ENCODE peak calls at places on chromosomes 4 and X, in five cellular contexts. Z is aorta; P is activated gamma-delta T cell; Y is stimulated activated CD8-positive, alpha-beta memory T cell treated with anti-CD3 and anti-CD28 coated beads, Interleukin-4, amount 100 ng/mL, for 48 hours; M is AG08395. T is an unnamed sample.

GRCh38 chr4:125283702-125284279 is 31.0 kb upstream of the FAT4 start:
- DNase-seq in Z (no peak), P (no peak), Y (no peak), M (peak; percentile 33), T (no peak)

GRCh38 chr4:85762204-85762884 is 287.4 kb downstream of the ARHGAP24 start:
- DNase-seq in Z (no peak), P (no peak), Y (no peak), M (peak; percentile 64), T (no peak)

GRCh38 chrX:136780241-136780640 is 491 bp downstream of the ARHGEF6 start:
- DNase-seq in Z (no peak), P (no peak), Y (no peak), M (no peak), T (no peak)

GRCh38 chr4:182416101-182416500 is 172.9 kb downstream of the TENM3 start:
- DNase-seq in Z (no peak), P (no peak), Y (no peak), M (no peak), T (no peak)

GRCh38 chr4:165767671-165768070 is 105.4 kb upstream of the TLL1 start:
- DNase-seq in Z (no peak), P (no peak), Y (no peak), M (no peak), T (no peak)

GRCh38 chrX:153400146-153401132 is 711 bp downstream of the PNMA6E start:
- DNase-seq in Z (no peak), P (no peak), Y (peak; percentile 79), M (peak; percentile 28), T (no peak)

GRCh38 chr4:56752985-56753384 is 68.5 kb downstream of the SPINK2 start:
- DNase-seq in Z (no peak), P (no peak), Y (no peak), M (no peak), T (no peak)

GRCh38 chrX:153775293-153775595 is 5.6 kb upstream of the SRPK3 start:
- DNase-seq in Z (peak; percentile 39), P (no peak), Y (no peak), M (no peak), T (peak; percentile 46)

GRCh38 chrX:53239474-53239873 is 14.5 kb upstream of the KDM5C start:
- DNase-seq in Z (no peak), P (no peak), Y (peak; percentile 62), M (no peak), T (no peak)

GRCh38 chrX:19410259-19410658 is 66.5 kb downstream of the PDHA1 start:
- DNase-seq in Z (no peak), P (no peak), Y (no peak), M (no peak), T (no peak)

GRCh38 chrX:154353172-154353843 is 21.1 kb downstream of the FLNA start:
- DNase-seq in Z (no peak), P (no peak), Y (no peak), M (no peak), T (no peak)

GRCh38 chr4:52358855-52359254 is 300.2 kb downstream of the USP46 start:
- DNase-seq in Z (no peak), P (no peak), Y (no peak), M (no peak), T (no peak)

GRCh38 chr4:183504930-183505555 is at the start of gene ING2:
- DNase-seq in Z (no peak), P (peak; percentile 90), Y (peak; percentile 67), M (peak; percentile 79), T (peak; percentile 60)

GRCh38 chr4:3677671-3678070 is 88.5 kb upstream of the ADRA2C start:
- DNase-seq in Z (no peak), P (no peak), Y (no peak), M (no peak), T (no peak)

GRCh38 chrX:7163146-7163677 is 15.3 kb upstream of the PUDP start:
- DNase-seq in Z (no peak), P (no peak), Y (no peak), M (no peak), T (no peak)

GRCh38 chr4:150342945-150343344 is 239.0 kb upstream of the MAB21L2 start:
- DNase-seq in Z (peak; percentile 47), P (no peak), Y (no peak), M (no peak), T (peak; percentile 80)

GRCh38 chrX:95760356-95760755 is 924.3 kb upstream of the DIAPH2 start:
- DNase-seq in Z (no peak), P (no peak), Y (no peak), M (no peak), T (no peak)

GRCh38 chr4:189117426-189117825 is 823.2 kb upstream of the FRG1 start:
- DNase-seq in Z (no peak), P (no peak), Y (no peak), M (no peak), T (no peak)

GRCh38 chrX:112630187-112630586 is 49.6 kb downstream of the LHFPL1 start:
- DNase-seq in Z (no peak), P (no peak), Y (no peak), M (peak; percentile 43), T (no peak)

GRCh38 chr4:121256346-121256745 is 92.2 kb upstream of the TNIP3 start:
- DNase-seq in Z (no peak), P (no peak), Y (peak; percentile 53), M (peak; percentile 89), T (no peak)

GRCh38 chrX:3176439-3176820 is 135.2 kb downstream of the ARSF start:
- DNase-seq in Z (no peak), P (no peak), Y (no peak), M (peak; percentile 47), T (no peak)

GRCh38 chr4:7366180-7366957 is 68.4 kb downstream of the PSAPL1 start:
- DNase-seq in Z (no peak), P (no peak), Y (no peak), M (no peak), T (no peak)

GRCh38 chr4:101615652-101616051 is 174.9 kb upstream of the BANK1 start:
- DNase-seq in Z (no peak), P (no peak), Y (no peak), M (no peak), T (no peak)

GRCh38 chrX:50988649-50989048 is 78.1 kb downstream of the BMP15 start:
- DNase-seq in Z (no peak), P (no peak), Y (no peak), M (peak; percentile 50), T (no peak)

GRCh38 chrX:68307767-68308166 is 125.5 kb downstream of the OPHN1 start:
- DNase-seq in Z (no peak), P (no peak), Y (no peak), M (peak; percentile 34), T (no peak)

GRCh38 chrX:150856101-150856500 is 42.4 kb downstream of the CD99L2 start:
- DNase-seq in Z (no peak), P (no peak), Y (no peak), M (no peak), T (no peak)

GRCh38 chrX:11129546-11129945 is 18.4 kb downstream of the HCCS start:
- DNase-seq in Z (no peak), P (no peak), Y (no peak), M (no peak), T (no peak)

GRCh38 chr4:70721747-70722146 is at the start of gene RUFY3:
- DNase-seq in Z (no peak), P (no peak), Y (no peak), M (peak; percentile 93), T (no peak)

GRCh38 chr4:77006753-77007355 is 57.3 kb downstream of the SEPTIN11 start:
- DNase-seq in Z (no peak), P (no peak), Y (no peak), M (no peak), T (no peak)

GRCh38 chrX:80810365-80810978 is 795 bp upstream of the BRWD3 start:
- DNase-seq in Z (no peak), P (no peak), Y (no peak), M (no peak), T (no peak)

GRCh38 chr4:146648384-146648783 is 9.7 kb downstream of the POU4F2 start:
- DNase-seq in Z (no peak), P (no peak), Y (no peak), M (no peak), T (no peak)

GRCh38 chr4:81304871-81305270 is 89.8 kb upstream of the PRKG2 start:
- DNase-seq in Z (no peak), P (no peak), Y (no peak), M (no peak), T (no peak)

GRCh38 chr4:94333864-94334263 is 8.8 kb downstream of the HPGDS start:
- DNase-seq in Z (no peak), P (no peak), Y (no peak), M (no peak), T (no peak)

GRCh38 chrX:9282325-9282724 is 182.5 kb upstream of the TBL1X start:
- DNase-seq in Z (no peak), P (no peak), Y (no peak), M (no peak), T (no peak)

GRCh38 chr4:996030-996993 is 3.1 kb upstream of the SLC26A1 start:
- DNase-seq in Z (no peak), P (no peak), Y (no peak), M (no peak), T (peak; percentile 21)

GRCh38 chr4:30945586-30945985 is 225.4 kb downstream of the PCDH7 start:
- DNase-seq in Z (no peak), P (no peak), Y (no peak), M (no peak), T (no peak)

GRCh38 chrX:13220916-13221315 is 98.9 kb downstream of the ATXN3L start:
- DNase-seq in Z (no peak), P (no peak), Y (no peak), M (peak; percentile 31), T (no peak)